ENCODE peak calls at places on chromosome 1, in ten cellular contexts. One of them, this sample, is unnamed. For H3K27me3, the result is how much of the 10 kb centered on the place peaks cover.

GRCh38 chr1:64131155-64131554 is 72.3 kb upstream of the UBE2U start:
- DNase-seq in HCT116: no peak
- DNase-seq in IMR-90: no peak
- DNase-seq in heart left ventricle: no peak
- DNase-seq in uterus: no peak
- DNase-seq in right lobe of liver: no peak
- DNase-seq in ovary: no peak
- DNase-seq in K562: no peak
- DNase-seq in transverse colon: no peak
- DNase-seq in stomach: no peak
- DNase-seq in this sample: no peak

GRCh38 chr1:162856260-162856659 is 4.7 kb downstream of the CCDC190 start:
- DNase-seq in stomach: no peak
- DNase-seq in K562: no peak
- DNase-seq in IMR-90: peak
- DNase-seq in heart left ventricle: no peak
- DNase-seq in ovary: no peak
- DNase-seq in HCT116: peak
- DNase-seq in right lobe of liver: no peak
- DNase-seq in transverse colon: no peak
- DNase-seq in uterus: no peak
- DNase-seq in this sample: no peak

GRCh38 chr1:173853074-173853473 is 14.7 kb downstream of the GAS5 start:
- DNase-seq in transverse colon: no peak
- DNase-seq in HCT116: no peak
- DNase-seq in right lobe of liver: no peak
- DNase-seq in uterus: no peak
- DNase-seq in heart left ventricle: no peak
- DNase-seq in K562: no peak
- DNase-seq in IMR-90: peak
- DNase-seq in stomach: no peak
- DNase-seq in ovary: no peak
- DNase-seq in this sample: no peak

GRCh38 chr1:200473698-200474371 is 64.0 kb upstream of the ZNF281 start:
- DNase-seq in heart left ventricle: no peak
- DNase-seq in K562: no peak
- DNase-seq in IMR-90: no peak
- DNase-seq in stomach: no peak
- DNase-seq in HCT116: no peak
- DNase-seq in right lobe of liver: no peak
- DNase-seq in uterus: no peak
- DNase-seq in transverse colon: no peak
- DNase-seq in ovary: no peak
- DNase-seq in this sample: peak

GRCh38 chr1:8711161-8711560 is 106.3 kb downstream of the RERE start:
- DNase-seq in HCT116: no peak
- DNase-seq in K562: no peak
- DNase-seq in transverse colon: no peak
- DNase-seq in stomach: no peak
- DNase-seq in uterus: no peak
- DNase-seq in ovary: no peak
- DNase-seq in heart left ventricle: no peak
- DNase-seq in IMR-90: no peak
- DNase-seq in right lobe of liver: no peak
- DNase-seq in this sample: no peak

GRCh38 chr1:240496941-240497340 is 115.0 kb downstream of the GREM2 start:
- DNase-seq in right lobe of liver: no peak
- DNase-seq in heart left ventricle: no peak
- DNase-seq in K562: no peak
- DNase-seq in uterus: no peak
- DNase-seq in ovary: no peak
- DNase-seq in IMR-90: no peak
- DNase-seq in transverse colon: no peak
- DNase-seq in HCT116: no peak
- DNase-seq in stomach: no peak
- DNase-seq in this sample: no peak

GRCh38 chr1:25083481-25084345 is 148.6 kb downstream of the SYF2 start:
- DNase-seq in IMR-90: no peak
- DNase-seq in ovary: no peak
- DNase-seq in heart left ventricle: no peak
- DNase-seq in uterus: no peak
- DNase-seq in transverse colon: no peak
- DNase-seq in HCT116: no peak
- DNase-seq in stomach: no peak
- DNase-seq in K562: no peak
- DNase-seq in right lobe of liver: no peak
- DNase-seq in this sample: no peak

GRCh38 chr1:9842781-9843575 is 19.2 kb upstream of the CLSTN1 start:
- DNase-seq in stomach: peak
- DNase-seq in uterus: no peak
- DNase-seq in heart left ventricle: no peak
- DNase-seq in IMR-90: no peak
- DNase-seq in K562: no peak
- DNase-seq in transverse colon: peak
- DNase-seq in right lobe of liver: no peak
- DNase-seq in ovary: no peak
- DNase-seq in HCT116: no peak
- DNase-seq in this sample: no peak

GRCh38 chr1:46804926-46805325 is 6.1 kb downstream of the CYP4B1 start:
- DNase-seq in stomach: no peak
- DNase-seq in HCT116: no peak
- DNase-seq in ovary: no peak
- DNase-seq in heart left ventricle: no peak
- DNase-seq in uterus: no peak
- DNase-seq in IMR-90: no peak
- DNase-seq in K562: no peak
- DNase-seq in transverse colon: no peak
- DNase-seq in right lobe of liver: no peak
- DNase-seq in this sample: no peak

GRCh38 chr1:53070621-53071020 is 8.6 kb downstream of the PODN start:
- DNase-seq in K562: no peak
- DNase-seq in HCT116: no peak
- DNase-seq in heart left ventricle: peak
- DNase-seq in transverse colon: no peak
- DNase-seq in stomach: no peak
- DNase-seq in right lobe of liver: peak
- DNase-seq in uterus: no peak
- DNase-seq in ovary: peak
- DNase-seq in IMR-90: no peak
- DNase-seq in this sample: peak

GRCh38 chr1:38700077-38700470 is 159.5 kb downstream of the RRAGC start:
- DNase-seq in HCT116: no peak
- DNase-seq in stomach: no peak
- DNase-seq in heart left ventricle: no peak
- DNase-seq in IMR-90: no peak
- DNase-seq in right lobe of liver: no peak
- DNase-seq in uterus: no peak
- DNase-seq in K562: no peak
- DNase-seq in ovary: no peak
- DNase-seq in transverse colon: no peak
- DNase-seq in this sample: no peak

GRCh38 chr1:50214764-50215163 is 106.0 kb downstream of the ELAVL4 start:
- DNase-seq in ovary: no peak
- DNase-seq in HCT116: no peak
- DNase-seq in stomach: no peak
- DNase-seq in uterus: no peak
- DNase-seq in K562: no peak
- DNase-seq in transverse colon: no peak
- DNase-seq in heart left ventricle: no peak
- DNase-seq in right lobe of liver: peak
- DNase-seq in IMR-90: no peak
- DNase-seq in this sample: no peak

GRCh38 chr1:53957231-53957818 is 11.2 kb downstream of the LRRC42 start:
- DNase-seq in transverse colon: no peak
- DNase-seq in uterus: no peak
- DNase-seq in K562: peak
- DNase-seq in ovary: no peak
- DNase-seq in HCT116: peak
- DNase-seq in right lobe of liver: no peak
- DNase-seq in stomach: no peak
- DNase-seq in IMR-90: peak
- DNase-seq in heart left ventricle: no peak
- DNase-seq in this sample: no peak

GRCh38 chr1:157956754-157957153 is 36.7 kb upstream of the KIRREL1 start:
- DNase-seq in ovary: no peak
- DNase-seq in right lobe of liver: no peak
- DNase-seq in K562: no peak
- DNase-seq in heart left ventricle: no peak
- DNase-seq in IMR-90: no peak
- DNase-seq in uterus: no peak
- DNase-seq in stomach: no peak
- DNase-seq in transverse colon: no peak
- DNase-seq in HCT116: no peak
- DNase-seq in this sample: no peak
- H3K27me3 ChIP-seq in ovary: under half
- H3K27me3 ChIP-seq in right lobe of liver: under half
- H3K27me3 ChIP-seq in K562: under half
- H3K27me3 ChIP-seq in heart left ventricle: under half
- H3K27me3 ChIP-seq in IMR-90: under half
- H3K27me3 ChIP-seq in uterus: under half
- H3K27me3 ChIP-seq in stomach: under half
- H3K27me3 ChIP-seq in transverse colon: under half
- H3K27me3 ChIP-seq in HCT116: half or more
- H3K27me3 ChIP-seq in this sample: under half

GRCh38 chr1:111214086-111214801 is 13.3 kb upstream of the CHI3L2 start:
- DNase-seq in K562: no peak
- DNase-seq in heart left ventricle: no peak
- DNase-seq in IMR-90: peak
- DNase-seq in transverse colon: no peak
- DNase-seq in HCT116: no peak
- DNase-seq in right lobe of liver: no peak
- DNase-seq in ovary: no peak
- DNase-seq in uterus: no peak
- DNase-seq in stomach: no peak
- DNase-seq in this sample: no peak
- TF ChIP-seq POLR2A in K562: no peak
- TF ChIP-seq POLR2A in heart left ventricle: no peak
- TF ChIP-seq POLR2A in IMR-90: no peak
- TF ChIP-seq POLR2A in transverse colon: no peak
- TF ChIP-seq POLR2A in HCT116: no peak
- TF ChIP-seq POLR2A in right lobe of liver: no peak
- TF ChIP-seq POLR2A in ovary: no peak
- TF ChIP-seq POLR2A in uterus: no peak
- TF ChIP-seq POLR2A in stomach: no peak
- TF ChIP-seq POLR2A in this sample: no peak

DNA sequence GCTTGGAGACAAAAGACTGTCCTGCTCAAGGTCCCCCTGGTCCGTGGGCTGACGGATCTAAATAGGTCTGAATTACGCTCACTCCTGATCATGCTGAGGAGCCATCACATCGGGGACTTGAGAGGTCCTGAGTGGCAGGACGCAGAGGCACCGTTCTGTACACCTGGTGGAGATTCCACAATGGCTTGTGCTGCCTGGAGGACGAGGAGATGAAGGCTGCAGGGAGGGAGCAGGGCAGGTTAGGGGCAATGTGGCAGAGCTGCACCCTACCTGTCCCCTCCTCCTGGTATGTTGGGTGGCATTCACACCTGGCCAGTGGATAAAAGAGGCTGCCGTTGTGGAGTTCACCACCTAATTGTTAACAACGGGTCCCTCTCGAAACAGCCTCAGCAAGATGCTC is 38.7 kb downstream of the RHBG start:
- DNase-seq in uterus: no peak
- DNase-seq in heart left ventricle: no peak
- DNase-seq in transverse colon: no peak
- DNase-seq in ovary: no peak
- DNase-seq in right lobe of liver: no peak
- DNase-seq in K562: no peak
- DNase-seq in stomach: no peak
- DNase-seq in IMR-90: no peak
- DNase-seq in HCT116: no peak
- DNase-seq in this sample: no peak
- H3K27me3 ChIP-seq in uterus: under half
- H3K27me3 ChIP-seq in heart left ventricle: under half
- H3K27me3 ChIP-seq in transverse colon: half or more
- H3K27me3 ChIP-seq in ovary: under half
- H3K27me3 ChIP-seq in right lobe of liver: under half
- H3K27me3 ChIP-seq in K562: under half
- H3K27me3 ChIP-seq in stomach: half or more
- H3K27me3 ChIP-seq in IMR-90: half or more
- H3K27me3 ChIP-seq in HCT116: under half
- H3K27me3 ChIP-seq in this sample: under half

DNA sequence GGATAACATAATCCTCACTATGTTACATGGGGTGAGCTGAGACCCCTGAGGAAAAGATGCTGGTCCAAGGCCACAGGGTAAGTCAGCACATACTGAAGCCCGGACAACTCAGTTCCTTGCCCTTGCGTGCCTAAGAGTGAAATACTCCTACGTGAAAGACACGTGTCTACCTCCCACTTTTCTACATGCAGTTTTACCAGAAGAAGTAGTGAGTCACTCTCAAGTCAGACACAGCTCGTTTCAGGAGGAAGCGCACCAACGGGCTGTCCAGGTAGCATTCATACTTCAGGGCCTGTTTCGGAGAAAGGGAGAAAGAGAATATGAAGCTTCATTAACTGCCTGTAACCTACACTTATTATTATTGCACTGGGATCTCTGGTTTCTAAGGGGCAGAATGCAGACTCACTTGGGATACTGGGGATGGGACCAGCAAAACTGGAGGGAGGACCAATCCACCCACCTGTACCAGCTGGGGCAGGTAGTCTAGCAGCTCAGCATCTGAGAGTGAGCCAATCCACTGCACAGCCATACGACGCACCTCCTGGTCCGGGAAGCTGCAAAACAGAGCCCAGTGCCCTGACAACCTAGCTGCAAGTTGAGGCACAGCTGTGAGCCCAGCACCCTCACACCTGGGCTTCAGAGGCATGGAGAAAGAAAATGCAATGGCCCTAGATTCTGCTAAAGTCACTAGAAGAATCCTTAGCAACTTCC is 32.4 kb upstream of the PPP1R15B start:
- DNase-seq in transverse colon: no peak
- DNase-seq in K562: peak
- DNase-seq in uterus: no peak
- DNase-seq in HCT116: no peak
- DNase-seq in right lobe of liver: no peak
- DNase-seq in heart left ventricle: no peak
- DNase-seq in ovary: no peak
- DNase-seq in IMR-90: no peak
- DNase-seq in stomach: no peak
- DNase-seq in this sample: no peak
- TF ChIP-seq POLR2A in transverse colon: no peak
- TF ChIP-seq POLR2A in K562: no peak
- TF ChIP-seq POLR2A in uterus: no peak
- TF ChIP-seq POLR2A in HCT116: no peak
- TF ChIP-seq POLR2A in right lobe of liver: no peak
- TF ChIP-seq POLR2A in heart left ventricle: no peak
- TF ChIP-seq POLR2A in ovary: no peak
- TF ChIP-seq POLR2A in IMR-90: no peak
- TF ChIP-seq POLR2A in stomach: no peak
- TF ChIP-seq POLR2A in this sample: no peak

This sample was measured in adrenal gland.